ENCODE peak calls at places on chromosomes 3 and 15, in six cellular contexts. D is right cardiac atrium, M is lower lobe of right lung, A is NCI-H2029 treated with DMSO at 0.1 percent for 48 hours, Y is LHCN-M2, V is T1000. L is an unnamed sample.

GRCh38 chr3:63763156-63763555 is 55.9 kb upstream of the C3orf49 start:
- DNase-seq in V (no peak), M (no peak), A (no peak), D (no peak), Y (peak; percentile 69), L (peak; percentile 13)

GRCh38 chr3:170056710-170057454 is 19.1 kb downstream of the GPR160 start:
- DNase-seq in A (no peak), Y (no peak), V (no peak), D (no peak), M (no peak), L (no peak)

GRCh38 chr3:157542711-157543485 is 39.7 kb upstream of the VEPH1 start:
- DNase-seq in M (peak; percentile 87), V (no peak), Y (peak; percentile 86), D (peak; percentile 93), A (peak; percentile 30), L (no peak)

GRCh38 chr15:90059208-90059985 is 42.9 kb downstream of the IDH2 start:
- DNase-seq in A (peak; percentile 1), Y (no peak), M (peak; percentile 94), V (no peak), D (peak; percentile 88), L (no peak)

GRCh38 chr3:66722675-66723074 is 221.9 kb upstream of the LRIG1 start:
- DNase-seq in M (no peak), D (no peak), V (peak; percentile 74), Y (peak; percentile 50), A (no peak), L (peak; percentile 62)

GRCh38 chr3:128496019-128496601 is 3.1 kb upstream of the GATA2 start:
- DNase-seq in M (no peak), D (peak; percentile 57), A (no peak), Y (no peak), V (no peak), L (no peak)

GRCh38 chr3:12730511-12731234 is 28.4 kb downstream of the TMEM40 start:
- DNase-seq in A (no peak), Y (peak; percentile 49), V (peak; percentile 8), D (no peak), M (no peak), L (no peak)

GRCh38 chr15:60898896-60899295 is 330.2 kb downstream of the RORA start:
- DNase-seq in A (no peak), V (no peak), M (no peak), D (no peak), Y (no peak), L (no peak)

GRCh38 chr3:197007296-197007940 is 22.2 kb downstream of the MELTF start:
- DNase-seq in M (no peak), D (no peak), A (no peak), Y (no peak), V (no peak), L (no peak)

GRCh38 chr3:38853021-38853420 is 37.0 kb upstream of the SCN10A start:
- DNase-seq in D (no peak), M (no peak), V (no peak), Y (no peak), A (no peak), L (no peak)

GRCh38 chr3:106848099-106848498 is 529.1 kb upstream of the CCDC54 start:
- DNase-seq in A (no peak), V (no peak), Y (no peak), D (no peak), M (no peak), L (no peak)

GRCh38 chr15:63156708-63157065 is 590 bp downstream of the RPS27L start:
- DNase-seq in M (no peak), V (no peak), D (no peak), A (no peak), Y (peak; percentile 52), L (no peak)

GRCh38 chr15:78979456-78980320 is 34.8 kb upstream of the CTSH start:
- DNase-seq in A (peak; percentile 18), Y (peak; percentile 82), V (no peak), D (peak; percentile 68), M (no peak), L (no peak)

GRCh38 chr3:134430950-134431445 is 54.8 kb downstream of the ANAPC13 start:
- DNase-seq in Y (no peak), D (no peak), V (no peak), M (no peak), A (no peak), L (no peak)

GRCh38 chr3:49775538-49775937 is 10.8 kb downstream of the IP6K1 start:
- DNase-seq in D (no peak), M (no peak), Y (no peak), V (no peak), A (no peak), L (no peak)

GRCh38 chr3:110413807-110414748 is 657.5 kb upstream of the NECTIN3 start:
- DNase-seq in D (no peak), Y (peak; percentile 87), M (no peak), A (no peak), V (no peak), L (peak; percentile 62)

GRCh38 chr15:90439946-90440345 is 51.9 kb downstream of the IQGAP1 start:
- DNase-seq in A (no peak), V (no peak), M (no peak), D (no peak), Y (no peak), L (no peak)

GRCh38 chr3:106824856-106825255 is 552.4 kb upstream of the CCDC54 start:
- DNase-seq in A (no peak), V (no peak), Y (peak; percentile 86), D (no peak), M (no peak), L (no peak)

GRCh38 chr3:64571982-64572381 is 115.8 kb downstream of the ADAMTS9 start:
- DNase-seq in A (no peak), D (no peak), V (no peak), Y (no peak), M (no peak), L (no peak)

GRCh38 chr3:156218353-156218744 is 98.0 kb downstream of the KCNAB1 start:
- DNase-seq in M (no peak), D (no peak), V (peak; percentile 69), A (peak; percentile 92), Y (no peak), L (no peak)

GRCh38 chr3:177640319-177640997 is 443.2 kb upstream of the TBL1XR1 start:
- DNase-seq in M (no peak), Y (peak; percentile 23), V (peak; percentile 4), D (no peak), A (peak; percentile 89), L (no peak)